ENCODE peak calls at places on chromosomes 7 and 10, in five cellular contexts. X is fibroblast of lung, O is A549, P is Panc1, F is transverse colon. Y is an unnamed sample.

GRCh38 chr10:69089638-69090599 is 2.0 kb downstream of the SRGN start:
- DNase-seq in X (peak; percentile 62), O (no peak), P (no peak), F (peak; percentile 61), Y (peak; percentile 54)

GRCh38 chr10:12193193-12193592 is 2.5 kb downstream of the NUDT5 start:
- DNase-seq in X (peak; percentile 68), O (no peak), P (no peak), F (no peak), Y (peak; percentile 71)

GRCh38 chr10:11018426-11018818 is 750 bp downstream of the CELF2 start:
- DNase-seq in X (no peak), O (no peak), P (no peak), F (peak; percentile 33), Y (no peak)

GRCh38 chr10:27527597-27528295 is 23.6 kb downstream of the RAB18 start:
- DNase-seq in X (peak; percentile 10), O (no peak), P (no peak), F (no peak), Y (no peak)

GRCh38 chr10:42593284-42593683 is 45.1 kb downstream of the ZNF33B start:
- DNase-seq in X (peak; percentile 8), O (no peak), P (no peak), F (no peak), Y (no peak)

GRCh38 chr7:107960306-107960705 is 42.7 kb downstream of the LAMB1 start:
- DNase-seq in X (peak; percentile 57), O (no peak), P (no peak), F (no peak), Y (no peak)

GRCh38 chr10:28284126-28284525 is 18.7 kb downstream of the MPP7 start:
- DNase-seq in X (no peak), O (no peak), P (no peak), F (no peak), Y (no peak)

GRCh38 chr7:115965241-115965640 is 65.3 kb downstream of the TFEC start:
- DNase-seq in X (no peak), O (no peak), P (no peak), F (no peak), Y (no peak)

GRCh38 chr7:81608748-81609382 is 161.0 kb downstream of the HGF start:
- DNase-seq in X (peak; percentile 60), O (peak; percentile 15), P (no peak), F (no peak), Y (peak; percentile 84)

GRCh38 chr10:51501396-51501795 is 198.0 kb downstream of the CSTF2T start:
- DNase-seq in X (peak; percentile 60), O (no peak), P (no peak), F (no peak), Y (peak; percentile 22)

GRCh38 chr7:139304517-139304916 is 36.6 kb upstream of the FMC1 start:
- DNase-seq in X (no peak), O (no peak), P (no peak), F (no peak), Y (no peak)

GRCh38 chr10:86409183-86409582 is 42.6 kb upstream of the GRID1 start:
- DNase-seq in X (no peak), O (no peak), P (no peak), F (no peak), Y (no peak)

GRCh38 chr10:82827901-82828300 is 952.9 kb downstream of the NRG3 start:
- DNase-seq in X (no peak), O (no peak), P (no peak), F (no peak), Y (no peak)

GRCh38 chr7:72405389-72405788 is 6.7 kb downstream of the CALN1 start:
- DNase-seq in X (no peak), O (no peak), P (no peak), F (no peak), Y (no peak)

GRCh38 chr7:26331789-26332188 is 40.1 kb downstream of the SNX10 start:
- DNase-seq in X (no peak), O (no peak), P (no peak), F (no peak), Y (no peak)

GRCh38 chr10:75736889-75737610 is 305.6 kb downstream of the LRMDA start:
- DNase-seq in X (no peak), O (no peak), P (no peak), F (no peak), Y (no peak)

GRCh38 chr10:59176241-59177030 is at the start of gene PHYHIPL:
- DNase-seq in X (no peak), O (peak; percentile 4), P (no peak), F (no peak), Y (no peak)

GRCh38 chr10:75613685-75614587 is 182.5 kb downstream of the LRMDA start:
- DNase-seq in X (peak; percentile 82), O (no peak), P (no peak), F (no peak), Y (no peak)

GRCh38 chr7:27095897-27096755 is at the start of gene HOXA1:
- DNase-seq in X (peak; percentile 95), O (peak; percentile 99), P (no peak), F (peak; percentile 90), Y (peak; percentile 95)

GRCh38 chr10:5977471-5978370 is at the start of gene IL15RA:
- DNase-seq in X (peak; percentile 68), O (peak; percentile 79), P (no peak), F (peak; percentile 90), Y (peak; percentile 72)

GRCh38 chr10:821322-821721 is 110.2 kb downstream of the LARP4B start:
- DNase-seq in X (no peak), O (no peak), P (no peak), F (no peak), Y (peak; percentile 10)

GRCh38 chr10:132443605-132443997 is 46.6 kb downstream of the PWWP2B start:
- DNase-seq in X (peak; percentile 45), O (no peak), P (no peak), F (peak; percentile 66), Y (peak; percentile 46)

GRCh38 chr10:35933940-35934636 is 292.0 kb upstream of the FZD8 start:
- DNase-seq in X (no peak), O (no peak), P (no peak), F (no peak), Y (no peak)

GRCh38 chr7:102279537-102280400 is 6.9 kb upstream of the SH2B2 start:
- DNase-seq in X (peak; percentile 54), O (peak; percentile 60), P (peak; percentile 24), F (peak; percentile 50), Y (peak; percentile 55)

GRCh38 chr10:4450981-4451501 is 375.0 kb upstream of the AKR1E2 start:
- DNase-seq in X (peak; percentile 82), O (no peak), P (no peak), F (no peak), Y (peak; percentile 90)

GRCh38 chr10:79267449-79267848 is 79.8 kb upstream of the PPIF start:
- DNase-seq in X (peak; percentile 7), O (no peak), P (no peak), F (no peak), Y (no peak)

GRCh38 chr10:79268100-79268670 is 79.1 kb upstream of the PPIF start:
- DNase-seq in X (peak; percentile 36), O (no peak), P (no peak), F (no peak), Y (peak; percentile 70)

GRCh38 chr10:79269969-79270368 is 77.3 kb upstream of the PPIF start:
- DNase-seq in X (no peak), O (no peak), P (no peak), F (no peak), Y (no peak)

GRCh38 chr10:79269443-79269842 is 77.8 kb upstream of the PPIF start:
- DNase-seq in X (no peak), O (no peak), P (no peak), F (no peak), Y (no peak)

GRCh38 chr10:79268717-79269116 is 78.6 kb upstream of the PPIF start:
- DNase-seq in X (no peak), O (no peak), P (no peak), F (no peak), Y (no peak)
- H3K4me1 ChIP-seq in X (peaks cover 59% of the 10 kb centered on the region), O (peaks cover 3% of the 10 kb centered on the region), P (no peaks in the 10 kb centered on the region), F (peaks cover 86% of the 10 kb centered on the region), Y (peaks cover 38% of the 10 kb centered on the region)

DNA sequence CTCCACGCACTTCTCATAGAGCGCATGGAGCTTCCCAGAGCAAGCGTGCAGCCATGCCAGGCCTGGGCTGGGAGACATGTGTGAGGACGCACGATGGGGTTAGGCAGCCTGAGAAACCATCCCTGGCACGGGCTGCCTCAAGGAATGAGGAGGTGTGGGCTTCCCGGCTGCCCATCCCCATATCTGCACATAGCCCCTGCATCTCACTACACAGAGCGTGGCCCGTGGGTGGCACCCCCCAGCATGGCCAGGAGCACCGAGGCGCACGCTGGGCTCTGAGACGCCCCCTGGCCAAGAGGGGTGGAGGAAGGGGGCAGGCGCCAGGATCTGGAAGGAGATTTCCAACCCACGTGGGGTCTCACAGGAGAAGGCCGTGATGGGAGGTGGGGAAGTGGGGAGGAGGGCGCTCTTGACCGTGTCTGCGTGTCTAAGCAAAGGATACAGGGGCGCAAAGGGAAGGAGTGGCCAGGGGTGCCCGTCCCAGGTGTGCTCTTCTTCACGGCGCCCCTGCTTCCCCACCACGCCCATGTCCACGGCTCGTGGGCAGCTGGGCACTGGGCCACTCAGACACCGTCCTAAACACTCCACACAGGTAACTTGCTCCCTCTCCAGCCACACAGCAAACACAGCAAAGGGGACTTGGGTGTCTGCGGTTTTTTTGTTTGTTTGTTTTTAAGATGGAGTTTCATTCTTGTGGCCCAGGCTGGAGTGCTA is 340.5 kb downstream of the PTPRN2 start:
- DNase-seq in X (no peak), O (no peak), P (no peak), F (no peak), Y (no peak)
- H3K4me1 ChIP-seq in X (no peaks in the 10 kb centered on the region), O (no peaks in the 10 kb centered on the region), P (no peaks in the 10 kb centered on the region), F (no peaks in the 10 kb centered on the region), Y (no peaks in the 10 kb centered on the region)

GRCh38 chr10:30531751-30532530 is 97.6 kb downstream of the LYZL2 start:
- DNase-seq in X (no peak), O (no peak), P (no peak), F (no peak), Y (no peak)
- H3K4me1 ChIP-seq in X (no peaks in the 10 kb centered on the region), O (peaks cover 44% of the 10 kb centered on the region), P (no peaks in the 10 kb centered on the region), F (peaks cover 14% of the 10 kb centered on the region), Y (no peaks in the 10 kb centered on the region)

DNA sequence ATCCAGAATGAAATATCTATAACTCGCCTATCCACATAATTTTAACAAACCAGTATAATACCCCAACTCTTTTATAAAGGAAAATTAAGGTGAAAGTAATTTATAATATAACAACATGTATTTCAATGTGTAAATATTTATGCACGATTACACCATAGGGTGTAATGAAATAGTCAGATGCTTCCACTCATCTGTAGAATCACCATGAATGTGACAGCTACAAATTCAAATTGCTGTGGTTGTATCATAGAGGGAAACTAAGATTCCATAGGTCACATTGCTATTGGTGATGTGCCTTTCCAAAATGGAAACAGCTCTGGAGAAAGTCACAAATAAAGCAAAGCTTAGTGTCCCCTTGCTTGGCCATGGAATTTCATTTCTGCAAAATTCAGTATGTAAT is 95.7 kb downstream of the CPED1 start:
- DNase-seq in X (peak; percentile 42), O (no peak), P (no peak), F (no peak), Y (peak; percentile 44)
- H3K4me1 ChIP-seq in X (peaks cover 51% of the 10 kb centered on the region), O (peaks cover 9% of the 10 kb centered on the region), P (no peaks in the 10 kb centered on the region), F (peaks cover 3% of the 10 kb centered on the region), Y (peaks cover 21% of the 10 kb centered on the region)

GRCh38 chr7:55109384-55110167 is 90.8 kb downstream of the EGFR start:
- DNase-seq in X (peak; percentile 33), O (no peak), P (no peak), F (no peak), Y (peak; percentile 68)

GRCh38 chr7:55111007-55111406 is 92.2 kb downstream of the EGFR start:
- DNase-seq in X (peak; percentile 80), O (no peak), P (no peak), F (no peak), Y (peak; percentile 80)

GRCh38 chr7:55107946-55108345 is 89.1 kb downstream of the EGFR start:
- DNase-seq in X (no peak), O (no peak), P (no peak), F (no peak), Y (peak; percentile 62)

GRCh38 chr7:55108401-55108800 is 89.6 kb downstream of the EGFR start:
- DNase-seq in X (no peak), O (no peak), P (no peak), F (no peak), Y (no peak)

GRCh38 chr7:55108818-55109217 is 90.0 kb downstream of the EGFR start:
- DNase-seq in X (no peak), O (no peak), P (no peak), F (no peak), Y (no peak)
- H3K4me1 ChIP-seq in X (peaks cover 26% of the 10 kb centered on the region), O (peaks cover 73% of the 10 kb centered on the region), P (peaks cover 76% of the 10 kb centered on the region), F (peaks cover 14% of the 10 kb centered on the region), Y (peaks cover 44% of the 10 kb centered on the region)